ENCODE peak calls at places on chromosomes 12 and 14, in eight cellular contexts. F is mammary epithelial cell; P is Caco-2; R is stimulated activated CD8-positive, alpha-beta memory T cell treated with anti-CD3 and anti-CD28 coated beads, Interleukin-4, amount 100 ng/mL, for 48 hours; Q is HFFc6; G is CD4-positive, alpha-beta memory T cell; B is GM04504; U is NCI-H226. C is an unnamed sample.

GRCh38 chr14:100069161-100069800 is 4.1 kb downstream of the EVL start:
- DNase-seq in P (no peak), B (no peak), R (peak; percentile 44), G (peak; percentile 61), U (no peak), F (no peak), Q (no peak), C (no peak)

GRCh38 chr12:85626031-85626781 is 210.0 kb downstream of the RASSF9 start:
- DNase-seq in P (no peak), B (peak; percentile 30), U (peak; percentile 88), F (peak; percentile 79), G (no peak), R (no peak), Q (peak; percentile 64), C (no peak)

GRCh38 chr14:54106802-54107377 is 150.3 kb upstream of the BMP4 start:
- DNase-seq in P (no peak), B (no peak), Q (no peak), F (no peak), R (no peak), G (no peak), U (peak; percentile 61), C (no peak)

GRCh38 chr12:127928178-127928577 is 338.8 kb upstream of the TMEM132C start:
- DNase-seq in F (no peak), Q (no peak), U (no peak), G (no peak), R (no peak), P (no peak), B (no peak), C (no peak)

GRCh38 chr14:75492832-75493579 is 29.3 kb upstream of the BATF start:
- DNase-seq in B (no peak), F (no peak), R (no peak), G (no peak), P (no peak), Q (no peak), U (no peak), C (no peak)

GRCh38 chr14:100307215-100308111 is 1.2 kb upstream of the SLC25A29 start:
- DNase-seq in U (no peak), B (no peak), G (peak; percentile 34), Q (no peak), F (no peak), P (peak; percentile 36), R (no peak), C (no peak)

GRCh38 chr12:58950739-58951100 is 30.4 kb upstream of the LRIG3 start:
- DNase-seq in P (no peak), B (no peak), R (no peak), U (no peak), F (no peak), G (no peak), Q (no peak), C (no peak)

GRCh38 chr14:91417983-91418386 is 365 bp upstream of the CCDC88C start:
- DNase-seq in F (no peak), Q (no peak), R (peak; percentile 68), P (peak; percentile 77), G (peak; percentile 72), B (no peak), U (peak; percentile 59), C (peak; percentile 71)

GRCh38 chr14:61498811-61499210 is 177.4 kb downstream of the PRKCH start:
- DNase-seq in B (no peak), F (no peak), G (no peak), Q (no peak), R (no peak), U (peak; percentile 41), P (no peak), C (no peak)

GRCh38 chr14:103576371-103577024 is 13.7 kb downstream of the COA8 start:
- DNase-seq in F (peak; percentile 83), Q (peak; percentile 87), G (no peak), P (no peak), U (peak; percentile 90), R (no peak), B (peak; percentile 82), C (peak; percentile 82)

GRCh38 chr14:24058260-24058950 is 6.6 kb downstream of the CARMIL3 start:
- DNase-seq in G (peak; percentile 63), P (peak; percentile 81), R (no peak), F (peak; percentile 50), Q (peak; percentile 68), B (peak; percentile 57), U (peak; percentile 39), C (peak; percentile 56)

GRCh38 chr14:50083467-50084337 is 32.7 kb downstream of the VCPKMT start:
- DNase-seq in U (no peak), P (no peak), G (peak; percentile 76), B (no peak), R (peak; percentile 81), Q (no peak), F (peak; percentile 76), C (no peak)

GRCh38 chr12:115437061-115437567 is 753.1 kb upstream of the TBX3 start:
- DNase-seq in F (no peak), B (no peak), G (no peak), Q (no peak), P (no peak), R (no peak), U (no peak), C (peak; percentile 6)

GRCh38 chr12:45729233-45730115 is at the start of gene ARID2:
- DNase-seq in P (peak; percentile 84), R (peak; percentile 73), G (peak; percentile 76), U (peak; percentile 65), B (no peak), F (peak; percentile 66), Q (peak; percentile 37), C (peak; percentile 72)

GRCh38 chr12:42936991-42937390 is 347.4 kb upstream of the PRICKLE1 start:
- DNase-seq in F (no peak), Q (no peak), G (no peak), P (no peak), U (no peak), R (no peak), B (no peak), C (no peak)

GRCh38 chr12:9736931-9737705 is 4.2 kb upstream of the CLECL1 start:
- DNase-seq in U (no peak), Q (no peak), G (no peak), B (no peak), R (no peak), P (no peak), F (no peak), C (no peak)

GRCh38 chr14:101491841-101492240 is 69.5 kb upstream of the DIO3 start:
- DNase-seq in U (no peak), R (no peak), B (no peak), Q (no peak), P (no peak), G (no peak), F (no peak), C (no peak)

GRCh38 chr14:73740921-73741326 is 26.7 kb upstream of the PNMA1 start:
- DNase-seq in R (no peak), G (peak; percentile 15), P (peak; percentile 93), Q (no peak), B (no peak), F (peak; percentile 81), U (peak; percentile 73), C (no peak)

GRCh38 chr12:7113389-7113871 is 4.4 kb upstream of the C1RL start:
- DNase-seq in R (peak; percentile 50), Q (no peak), U (no peak), B (no peak), P (peak; percentile 61), F (peak; percentile 17), G (no peak), C (peak; percentile 57)

GRCh38 chr12:70756118-70756517 is 118.9 kb upstream of the PTPRB start:
- DNase-seq in B (no peak), R (no peak), U (peak; percentile 53), Q (peak; percentile 49), G (no peak), P (peak; percentile 16), F (peak; percentile 73), C (no peak)

GRCh38 chr12:53217049-53217929 is 10.2 kb upstream of the ITGB7 start:
- DNase-seq in R (peak; percentile 82), Q (no peak), P (no peak), G (peak; percentile 61), B (no peak), F (peak; percentile 72), U (peak; percentile 78), C (no peak)

GRCh38 chr12:124703852-124704251 is 136.4 kb upstream of the NCOR2 start:
- DNase-seq in B (no peak), R (no peak), F (no peak), Q (peak; percentile 43), U (no peak), P (no peak), G (no peak), C (no peak)

GRCh38 chr14:57938533-57938932 is 72.6 kb upstream of the SLC35F4 start:
- DNase-seq in G (no peak), U (no peak), F (no peak), R (no peak), P (no peak), B (no peak), Q (no peak), C (no peak)

GRCh38 chr14:30641207-30641606 is 19.1 kb downstream of the SCFD1 start:
- DNase-seq in P (no peak), F (no peak), U (no peak), Q (no peak), R (no peak), B (no peak), G (no peak), C (no peak)

GRCh38 chr14:79248131-79248530 is 963.2 kb downstream of the DIO2 start:
- DNase-seq in B (no peak), R (no peak), G (no peak), U (no peak), P (no peak), Q (no peak), F (no peak), C (no peak)

GRCh38 chr12:6635856-6636521 is at the start of gene LPAR5:
- DNase-seq in U (peak; percentile 59), R (peak; percentile 61), F (peak; percentile 69), P (no peak), G (peak; percentile 44), B (no peak), Q (no peak), C (peak; percentile 86)

GRCh38 chr14:20682435-20683124 is 1.8 kb upstream of the RNASE4 start:
- DNase-seq in F (peak; percentile 87), Q (peak; percentile 85), R (peak; percentile 82), G (peak; percentile 85), P (peak; percentile 82), U (peak; percentile 88), B (peak; percentile 90), C (peak; percentile 95)

GRCh38 chr12:42213023-42213422 is 25.0 kb downstream of the YAF2 start:
- DNase-seq in Q (no peak), U (peak; percentile 90), G (no peak), R (no peak), F (peak; percentile 72), B (no peak), P (peak; percentile 14), C (peak; percentile 53)

GRCh38 chr14:89912667-89913211 is 41.8 kb downstream of the EFCAB11 start:
- DNase-seq in U (peak; percentile 88), G (no peak), P (peak; percentile 16), B (peak; percentile 98), F (peak; percentile 90), R (no peak), Q (peak; percentile 100), C (peak; percentile 21)

GRCh38 chr14:61839452-61839851 is 77.2 kb downstream of the SNAPC1 start:
- DNase-seq in F (no peak), U (peak; percentile 11), P (no peak), R (no peak), G (no peak), Q (peak; percentile 3), B (peak; percentile 29), C (no peak)

GRCh38 chr12:91424506-91424905 is 241.9 kb upstream of the DCN start:
- DNase-seq in G (no peak), U (no peak), Q (no peak), R (no peak), F (no peak), B (no peak), P (no peak), C (no peak)

GRCh38 chr12:131171029-131171428 is 217.3 kb downstream of the ADGRD1 start:
- DNase-seq in P (no peak), Q (no peak), G (no peak), F (no peak), U (peak; percentile 37), R (no peak), B (no peak), C (no peak)

GRCh38 chr12:26280869-26281268 is 85.5 kb downstream of the SSPN start:
- DNase-seq in P (no peak), Q (no peak), R (no peak), G (no peak), U (no peak), F (no peak), B (no peak), C (no peak)

C was measured in SW480.